ENCODE peak calls at places on chromosomes 2 and 18, in eight cellular contexts. N is C1 segment of cervical spinal cord; U is NCI-H1092; O is activated T-helper 1 cell treated with anti-CD3 and anti-CD28 coated beads, Interleukin-2, amount 50 U/mL, for 16 hours; T is amniotic stem cell; L is GM10248; F is activated T-helper 9 cell treated with anti-CD3 and anti-CD28 coated beads, Interleukin-2, amount 50 U/mL, for 16 hours; W is CD8-positive, alpha-beta T cell. X is an unnamed sample.

GRCh38 chr2:19299032-19299431 is 59.4 kb downstream of the OSR1 start:
- DNase-seq in N (no peak), U (no peak), O (no peak), T (no peak), L (no peak), F (no peak), W (no peak), X (no peak)

GRCh38 chr18:33761363-33761762 is 183.3 kb downstream of the ASXL3 start:
- DNase-seq in N (peak), U (peak), O (no peak), T (peak), L (no peak), F (no peak), W (no peak), X (no peak)

GRCh38 chr2:66574701-66575624 is 140.0 kb downstream of the MEIS1 start:
- DNase-seq in N (peak), U (peak), O (no peak), T (peak), L (peak), F (no peak), W (no peak), X (peak)

GRCh38 chr2:119649364-119649917 is 29.6 kb upstream of the TMEM177 start:
- DNase-seq in N (no peak), U (no peak), O (no peak), T (no peak), L (no peak), F (no peak), W (no peak), X (no peak)

GRCh38 chr2:157792345-157793052 is 83.6 kb downstream of the ACVR1 start:
- DNase-seq in N (no peak), U (no peak), O (no peak), T (peak), L (no peak), F (no peak), W (no peak), X (no peak)

GRCh38 chr2:190043441-190043840 is 19.1 kb downstream of the MSTN start:
- DNase-seq in N (no peak), U (no peak), O (no peak), T (no peak), L (no peak), F (no peak), W (no peak), X (no peak)

GRCh38 chr2:29463181-29463900 is 348.1 kb downstream of the CLIP4 start:
- DNase-seq in N (no peak), U (no peak), O (no peak), T (peak), L (no peak), F (no peak), W (no peak), X (no peak)

GRCh38 chr2:163347982-163348842 is 387.6 kb downstream of the FIGN start:
- DNase-seq in N (peak), U (no peak), O (no peak), T (peak), L (no peak), F (no peak), W (no peak), X (no peak)

GRCh38 chr2:207113403-207113802 is 52.3 kb downstream of the KLF7 start:
- DNase-seq in N (peak), U (no peak), O (no peak), T (no peak), L (no peak), F (no peak), W (no peak), X (no peak)

GRCh38 chr2:199405241-199405640 is 52.5 kb downstream of the SATB2 start:
- DNase-seq in N (no peak), U (no peak), O (no peak), T (no peak), L (no peak), F (no peak), W (no peak), X (no peak)

GRCh38 chr2:215942194-215942593 is 71.2 kb downstream of the MREG start:
- DNase-seq in N (no peak), U (no peak), O (no peak), T (no peak), L (no peak), F (no peak), W (no peak), X (no peak)

GRCh38 chr2:240250985-240251847 is 110.8 kb upstream of the OTOS start:
- DNase-seq in N (peak), U (peak), O (no peak), T (peak), L (peak), F (no peak), W (no peak), X (no peak)

GRCh38 chr2:180191352-180192124 is 184.4 kb upstream of the CWC22 start:
- DNase-seq in N (no peak), U (no peak), O (no peak), T (no peak), L (no peak), F (no peak), W (no peak), X (no peak)

GRCh38 chr2:181675241-181675640 is 5.1 kb downstream of the NEUROD1 start:
- DNase-seq in N (no peak), U (no peak), O (no peak), T (no peak), L (no peak), F (no peak), W (no peak), X (no peak)

GRCh38 chr2:215664847-215665525 is 229.1 kb upstream of the FN1 start:
- DNase-seq in N (no peak), U (no peak), O (no peak), T (peak), L (peak), F (no peak), W (no peak), X (no peak)

GRCh38 chr2:109663721-109664120 is 49.6 kb downstream of the SOWAHC start:
- DNase-seq in N (peak), U (peak), O (no peak), T (peak), L (no peak), F (no peak), W (no peak), X (no peak)

GRCh38 chr2:150581717-150582472 is 94.4 kb upstream of the RND3 start:
- DNase-seq in N (no peak), U (no peak), O (no peak), T (no peak), L (no peak), F (no peak), W (no peak), X (no peak)

GRCh38 chr2:172066394-172066863 is 18.9 kb upstream of the DLX1 start:
- DNase-seq in N (no peak), U (no peak), O (no peak), T (no peak), L (no peak), F (no peak), W (no peak), X (no peak)

GRCh38 chr2:160257015-160257741 is 57.1 kb upstream of the ITGB6 start:
- DNase-seq in N (no peak), U (no peak), O (no peak), T (no peak), L (no peak), F (no peak), W (no peak), X (no peak)

GRCh38 chr18:6328624-6329016 is 86.1 kb downstream of the L3MBTL4 start:
- DNase-seq in N (no peak), U (no peak), O (no peak), T (no peak), L (no peak), F (no peak), W (no peak), X (no peak)

GRCh38 chr2:232632904-232633412 is 446 bp upstream of the EFHD1 start:
- DNase-seq in N (peak), U (no peak), O (no peak), T (no peak), L (no peak), F (no peak), W (no peak), X (no peak)

GRCh38 chr2:231181848-231182247 is 16.6 kb upstream of the ARMC9 start:
- DNase-seq in N (no peak), U (no peak), O (no peak), T (no peak), L (peak), F (no peak), W (no peak), X (peak)

GRCh38 chr2:240628507-240629418 is 3.5 kb downstream of the GPR35 start:
- DNase-seq in N (no peak), U (no peak), O (no peak), T (no peak), L (no peak), F (no peak), W (no peak), X (no peak)

GRCh38 chr18:63545094-63545493 is 2.9 kb downstream of the SERPINB12 start:
- DNase-seq in N (no peak), U (no peak), O (no peak), T (no peak), L (no peak), F (no peak), W (no peak), X (no peak)

GRCh38 chr2:161103451-161103831 is 56.8 kb upstream of the TANK start:
- DNase-seq in N (no peak), U (no peak), O (no peak), T (no peak), L (no peak), F (no peak), W (no peak), X (no peak)

GRCh38 chr2:101387151-101387807 is at the start of gene CREG2:
- DNase-seq in N (peak), U (no peak), O (peak), T (no peak), L (peak), F (peak), W (peak), X (peak)

GRCh38 chr2:236971919-236972381 is 113.7 kb upstream of the COPS8 start:
- DNase-seq in N (no peak), U (no peak), O (no peak), T (no peak), L (no peak), F (no peak), W (no peak), X (no peak)

GRCh38 chr2:150309681-150310080 is 177.8 kb downstream of the RND3 start:
- DNase-seq in N (no peak), U (no peak), O (no peak), T (no peak), L (no peak), F (no peak), W (no peak), X (no peak)

GRCh38 chr2:26968001-26968400 is 2.4 kb upstream of the MAPRE3 start:
- DNase-seq in N (no peak), U (no peak), O (no peak), T (no peak), L (no peak), F (no peak), W (no peak), X (no peak)

GRCh38 chr2:241202681-241203080 is 14.2 kb downstream of the ANO7 start:
- DNase-seq in N (no peak), U (no peak), O (no peak), T (no peak), L (no peak), F (no peak), W (no peak), X (no peak)

GRCh38 chr2:33215299-33215698 is 261.1 kb upstream of the RASGRP3 start:
- DNase-seq in N (no peak), U (no peak), O (no peak), T (peak), L (no peak), F (no peak), W (no peak), X (no peak)

GRCh38 chr2:229922449-229923386 is at the start of gene FBXO36:
- DNase-seq in N (no peak), U (peak), O (peak), T (peak), L (peak), F (peak), W (peak), X (peak)

GRCh38 chr2:226984461-226985226 is 148.8 kb downstream of the RHBDD1 start:
- DNase-seq in N (no peak), U (no peak), O (no peak), T (no peak), L (peak), F (no peak), W (no peak), X (no peak)

GRCh38 chr2:239302083-239302807 is 98.6 kb downstream of the HDAC4 start:
- DNase-seq in N (no peak), U (no peak), O (no peak), T (no peak), L (no peak), F (no peak), W (no peak), X (no peak)

GRCh38 chr2:10493636-10494281 is 45.6 kb upstream of the ODC1 start:
- DNase-seq in N (no peak), U (peak), O (peak), T (peak), L (peak), F (peak), W (peak), X (peak)

GRCh38 chr2:220117010-220117409 is 489.6 kb downstream of the SLC4A3 start:
- DNase-seq in N (no peak), U (no peak), O (no peak), T (no peak), L (no peak), F (no peak), W (no peak), X (no peak)

GRCh38 chr2:23564618-23564967 is 179.6 kb downstream of the KLHL29 start:
- DNase-seq in N (no peak), U (no peak), O (no peak), T (no peak), L (no peak), F (no peak), W (no peak), X (no peak)

GRCh38 chr2:132937629-132938028 is 267.6 kb upstream of the LYPD1 start:
- DNase-seq in N (no peak), U (no peak), O (no peak), T (no peak), L (no peak), F (no peak), W (no peak), X (no peak)

GRCh38 chr2:217927601-217928323 is 75.0 kb downstream of the TNS1 start:
- DNase-seq in N (no peak), U (no peak), O (no peak), T (no peak), L (no peak), F (no peak), W (no peak), X (no peak)

X was measured in B cell.